ENCODE peak calls at places on chromosome X, in seven cellular contexts. V is HFFc6, O is cardiac fibroblast, R is mucosa of descending colon, J is dorsolateral prefrontal cortex, S is neural crest cell, T is cardiac muscle cell. M is an unnamed sample.

GRCh38 chrX:106263817-106264216 is 95.7 kb downstream of the PWWP3B start:
- DNase-seq in R (no peak), O (peak), V (no peak), S (no peak), J (no peak), T (no peak), M (no peak)

GRCh38 chrX:49176421-49177326 is 5.0 kb downstream of the PLP2 start:
- DNase-seq in S (no peak), R (peak), T (no peak), O (no peak), J (no peak), V (no peak), M (no peak)

GRCh38 chrX:131752493-131753198 is 208.8 kb downstream of the OR13H1 start:
- DNase-seq in S (no peak), R (peak), V (no peak), J (peak), T (no peak), O (no peak), M (peak)

GRCh38 chrX:72309297-72310071 is 3.8 kb upstream of the CITED1 start:
- DNase-seq in V (no peak), T (no peak), O (no peak), R (no peak), J (no peak), S (no peak), M (no peak)

GRCh38 chrX:7987160-7987992 is 60.2 kb upstream of the PNPLA4 start:
- DNase-seq in R (no peak), V (peak), J (no peak), T (no peak), S (no peak), O (no peak), M (no peak)

GRCh38 chrX:51975811-51976210 is 82.4 kb downstream of the MAGED1 start:
- DNase-seq in V (no peak), O (no peak), S (no peak), J (no peak), R (no peak), T (no peak), M (no peak)

GRCh38 chrX:16076834-16077233 is 46.5 kb upstream of the GRPR start:
- DNase-seq in R (no peak), J (no peak), T (no peak), V (no peak), O (peak), S (no peak), M (no peak)

GRCh38 chrX:107675823-107676555 is 47.7 kb downstream of the PRPS1 start:
- DNase-seq in V (no peak), J (no peak), O (peak), S (no peak), T (no peak), R (no peak), M (no peak)

GRCh38 chrX:151227637-151228036 is 51.3 kb downstream of the GPR50 start:
- DNase-seq in R (no peak), V (no peak), J (no peak), S (no peak), T (no peak), O (no peak), M (no peak)

GRCh38 chrX:16828126-16828908 is 41.8 kb downstream of the RBBP7 start:
- DNase-seq in V (peak), S (no peak), J (no peak), O (peak), R (no peak), T (no peak), M (no peak)

GRCh38 chrX:110213183-110213582 is 104.7 kb downstream of the AMMECR1 start:
- DNase-seq in O (no peak), S (no peak), T (no peak), V (no peak), J (no peak), R (no peak), M (no peak)

GRCh38 chrX:29560065-29560464 is 655.3 kb upstream of the MAGEB2 start:
- DNase-seq in R (no peak), J (no peak), T (no peak), S (no peak), V (no peak), O (no peak), M (no peak)

GRCh38 chrX:118495061-118495921 is at the start of gene DOCK11:
- DNase-seq in V (peak), O (peak), J (peak), T (peak), R (peak), S (peak), M (peak)

GRCh38 chrX:1265061-1265460 is 3.6 kb upstream of the CSF2RA start:
- DNase-seq in V (no peak), O (no peak), J (no peak), S (no peak), R (peak), T (no peak), M (no peak)

GRCh38 chrX:70044541-70045245 is 5.0 kb downstream of the AWAT2 start:
- DNase-seq in V (peak), S (no peak), R (no peak), T (no peak), O (peak), J (no peak), M (no peak)

GRCh38 chrX:120251471-120252011 is 929 bp downstream of the ZBTB33 start:
- DNase-seq in J (no peak), O (peak), T (peak), R (no peak), V (peak), S (peak), M (peak)

GRCh38 chrX:106168107-106168506 is at the start of gene PWWP3B:
- DNase-seq in S (peak), V (no peak), J (no peak), R (no peak), O (peak), T (peak), M (peak)

GRCh38 chrX:15493118-15494082 is at the start of gene PIR:
- DNase-seq in V (peak), T (peak), R (peak), S (peak), J (peak), O (peak), M (peak)

GRCh38 chrX:68936608-68937007 is 107.8 kb downstream of the EFNB1 start:
- DNase-seq in J (no peak), O (peak), R (no peak), V (peak), T (no peak), S (no peak), M (no peak)

GRCh38 chrX:119266364-119266995 is 30.4 kb downstream of the PGRMC1 start:
- DNase-seq in O (peak), T (peak), V (peak), S (peak), R (no peak), J (no peak), M (no peak)

GRCh38 chrX:68822641-68823410 is 6.0 kb upstream of the EFNB1 start:
- DNase-seq in S (peak), O (peak), T (peak), J (no peak), R (peak), V (peak), M (no peak)

GRCh38 chrX:46551494-46552128 is 6.4 kb upstream of the ZNF674 start:
- DNase-seq in V (peak), R (no peak), T (no peak), O (peak), J (no peak), S (no peak), M (no peak)

GRCh38 chrX:44580466-44580865 is 37.8 kb upstream of the FUNDC1 start:
- DNase-seq in T (no peak), S (no peak), O (peak), J (no peak), R (no peak), V (peak), M (no peak)

GRCh38 chrX:56812515-56813105 is 83.6 kb downstream of the NBDY start:
- DNase-seq in O (peak), T (no peak), J (no peak), R (no peak), V (no peak), S (no peak), M (no peak)

GRCh38 chrX:44785652-44786051 is 58.2 kb upstream of the DUSP21 start:
- DNase-seq in V (peak), T (no peak), O (peak), J (no peak), S (no peak), R (no peak), M (no peak)

GRCh38 chrX:65706041-65706828 is 38.8 kb downstream of the MSN start:
- DNase-seq in V (peak), J (no peak), S (no peak), R (no peak), T (peak), O (peak), M (no peak)

GRCh38 chrX:104370089-104370488 is 115.4 kb upstream of the ESX1 start:
- DNase-seq in T (peak), O (no peak), S (no peak), J (no peak), V (no peak), R (no peak), M (no peak)

GRCh38 chrX:117744958-117745357 is 371.7 kb downstream of the KLHL13 start:
- DNase-seq in R (no peak), T (no peak), O (no peak), S (no peak), J (no peak), V (no peak), M (no peak)

GRCh38 chrX:43817454-43817853 is 64.8 kb downstream of the MAOB start:
- DNase-seq in O (no peak), S (no peak), R (no peak), V (no peak), T (no peak), J (no peak), M (no peak)

DNA sequence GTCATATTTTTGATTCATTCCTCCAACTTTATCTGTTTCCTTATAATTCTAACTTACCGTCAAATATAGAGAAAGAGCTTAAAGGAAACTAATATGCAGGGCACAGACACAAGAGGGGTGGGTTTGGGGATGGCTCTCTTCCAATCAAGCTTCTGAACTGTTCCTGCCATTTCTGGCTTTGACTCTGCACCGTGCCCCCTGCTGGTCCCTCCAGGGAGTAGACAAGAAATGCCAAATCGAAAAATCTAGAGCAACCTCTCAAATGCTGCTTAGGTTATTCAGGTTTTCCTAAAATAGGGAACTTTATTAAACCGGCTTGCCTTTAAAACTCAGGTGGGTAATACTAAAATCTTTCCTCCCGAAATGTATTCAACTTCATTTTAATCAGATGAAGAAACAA is 39.8 kb upstream of the VCX3A start:
- DNase-seq in R (no peak), O (no peak), V (no peak), S (no peak), J (no peak), T (peak), M (no peak)
- TF ChIP-seq CTCF in R (no peak), O (no peak), V (no peak), S (peak), J (no peak), T (no peak), M (no peak)

GRCh38 chrX:11111947-11112346 is 815 bp downstream of the HCCS start:
- DNase-seq in R (no peak), S (no peak), O (no peak), T (no peak), J (no peak), V (no peak), M (no peak)

GRCh38 chrX:11113731-11114130 is 2.6 kb downstream of the HCCS start:
- DNase-seq in R (no peak), S (no peak), O (no peak), J (no peak), V (peak), T (no peak), M (no peak)

GRCh38 chrX:11108253-11108941 is 2.7 kb upstream of the HCCS start:
- DNase-seq in J (no peak), V (no peak), O (no peak), R (no peak), S (no peak), T (no peak), M (no peak)

GRCh38 chrX:11109968-11110367 is 1.2 kb upstream of the HCCS start:
- DNase-seq in J (no peak), T (no peak), V (no peak), R (no peak), O (no peak), S (no peak), M (no peak)

GRCh38 chrX:11111038-11111851 is at the start of gene HCCS:
- DNase-seq in R (peak), T (peak), J (peak), S (peak), O (peak), V (peak), M (peak)
- TF ChIP-seq CTCF in R (no peak), T (no peak), J (no peak), S (no peak), O (no peak), V (peak), M (no peak)

DNA sequence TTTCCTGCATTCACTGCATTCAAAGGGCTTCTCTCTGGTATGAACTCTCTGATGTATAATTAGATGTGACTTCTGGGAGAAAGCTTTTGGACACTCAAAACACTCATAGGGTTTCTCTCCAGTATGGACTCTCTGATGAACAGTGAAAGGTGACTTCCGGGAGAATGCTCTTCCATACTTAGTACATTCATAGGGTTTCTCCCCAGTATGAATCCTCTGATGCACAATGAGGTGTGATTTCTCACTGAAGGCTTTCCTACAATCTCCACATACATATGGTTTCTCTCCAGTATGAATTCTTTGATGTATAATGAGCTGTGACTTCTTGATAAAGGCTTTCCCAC is 12.2 kb downstream of the ZNF630 start:
- DNase-seq in R (no peak), J (no peak), T (no peak), O (no peak), V (no peak), S (no peak), M (no peak)
- TF ChIP-seq CTCF in R (no peak), J (no peak), T (no peak), O (no peak), V (no peak), S (no peak), M (no peak)

DNA sequence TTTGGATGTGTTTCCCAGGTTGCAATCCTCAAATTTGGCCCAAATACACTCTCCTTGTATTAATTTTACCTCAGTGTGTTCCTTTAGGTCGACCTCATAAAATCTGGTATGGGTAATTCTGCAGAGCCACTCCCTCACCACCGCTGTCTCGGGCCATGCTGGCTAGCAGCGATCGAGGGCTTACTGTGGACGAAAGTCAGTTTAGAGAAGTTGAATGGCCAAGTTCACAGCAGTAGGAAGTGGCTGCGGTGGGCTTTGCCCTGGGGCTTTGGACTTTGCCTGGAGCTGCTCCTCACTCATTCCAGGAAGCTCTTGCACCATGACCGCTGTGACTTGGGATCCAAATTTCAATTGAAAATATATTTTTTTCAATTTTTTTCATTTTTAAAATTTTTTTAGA is 19.6 kb downstream of the TMEM187 start:
- DNase-seq in S (no peak), V (no peak), O (no peak), T (no peak), R (no peak), J (no peak), M (no peak)
- TF ChIP-seq CTCF in S (no peak), V (no peak), O (no peak), T (no peak), R (no peak), J (no peak), M (no peak)

DNA sequence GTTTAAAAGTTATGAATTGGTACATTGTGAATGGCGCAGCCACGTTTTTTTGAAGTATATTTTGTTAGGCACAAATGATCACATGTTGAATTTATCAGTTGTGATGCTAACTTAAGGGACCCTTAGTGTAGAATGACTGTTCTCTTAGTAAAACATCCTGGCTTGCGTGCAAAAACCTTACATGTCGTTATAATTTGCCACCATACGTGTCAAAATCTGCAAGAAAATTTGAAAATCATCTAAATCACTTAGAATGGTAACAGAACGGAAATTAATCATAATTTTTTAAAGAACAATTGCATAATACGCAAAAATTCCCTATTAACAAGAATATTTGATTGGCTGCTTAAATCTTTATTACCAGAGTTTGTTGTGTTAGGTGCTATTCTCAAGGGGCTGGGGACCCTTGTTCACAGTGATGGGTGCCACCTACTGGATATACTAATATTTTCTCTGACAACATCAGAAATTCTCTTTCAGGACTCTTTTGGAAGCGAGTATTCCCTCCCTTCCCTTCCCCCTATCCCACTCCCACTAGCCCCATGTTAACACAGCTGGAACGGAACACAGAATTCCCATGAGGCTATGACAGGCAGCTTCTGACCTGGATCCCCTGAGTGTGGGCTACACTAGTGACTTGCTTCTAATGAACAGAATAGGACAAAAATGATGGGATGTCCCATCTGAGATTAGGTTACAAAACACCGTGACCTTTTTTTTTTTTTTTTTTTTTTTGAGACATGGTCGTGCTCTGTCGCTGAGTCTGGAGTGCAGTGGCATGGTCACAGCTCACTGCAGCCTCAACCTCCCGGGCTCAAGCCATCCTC is 71.8 kb downstream of the SUPT20HL2 start:
- DNase-seq in R (no peak), T (peak), O (peak), J (no peak), V (no peak), S (no peak), M (no peak)
- TF ChIP-seq CTCF in R (no peak), T (peak), O (peak), J (peak), V (peak), S (peak), M (peak)

DNA sequence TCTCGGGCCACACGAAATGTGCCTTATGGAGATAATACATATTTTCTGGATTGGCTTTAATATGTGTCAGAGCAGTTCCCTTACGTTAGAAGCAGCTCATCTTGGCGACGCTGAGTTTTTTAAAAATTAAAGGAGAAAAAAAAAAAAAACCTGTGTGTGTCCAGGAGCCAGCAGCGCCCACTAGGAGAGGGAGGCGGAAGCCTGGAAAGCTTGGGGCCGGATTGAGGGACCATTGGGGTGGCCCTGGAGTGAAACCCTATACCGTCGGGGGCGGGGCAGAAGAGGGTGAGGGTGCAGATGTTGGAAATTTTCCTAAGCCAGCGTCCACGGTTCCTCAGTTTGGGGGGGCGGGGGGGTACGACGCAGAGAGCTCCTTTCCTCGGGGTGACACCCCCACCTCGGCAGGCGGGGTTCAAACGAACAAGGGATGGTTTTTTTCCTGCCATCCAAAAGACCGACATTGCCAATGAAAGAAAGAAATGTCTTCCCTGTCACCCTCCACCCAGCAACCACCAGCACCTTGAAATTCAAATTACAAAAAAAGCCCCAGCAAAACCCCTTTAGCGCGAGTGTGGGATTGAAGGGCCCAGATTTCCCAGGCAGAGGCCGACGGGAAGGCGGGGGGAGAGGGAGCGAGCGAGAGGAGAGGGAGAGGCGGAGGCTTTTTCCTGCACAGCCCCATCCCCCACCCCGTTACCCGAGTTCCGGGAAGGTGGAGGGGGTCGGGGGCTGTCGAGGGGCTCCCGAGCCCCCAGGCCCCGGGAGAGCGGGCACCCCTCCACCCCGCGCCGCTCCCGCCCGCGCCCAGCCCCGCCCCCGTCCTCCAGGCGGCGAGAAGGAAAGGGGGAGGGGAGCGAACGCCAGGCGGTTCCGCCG is 868 bp downstream of the SMARCA1 start:
- DNase-seq in R (no peak), J (no peak), O (peak), V (peak), T (peak), S (peak), M (peak)
- TF ChIP-seq CTCF in R (no peak), J (no peak), O (peak), V (peak), T (peak), S (peak), M (no peak)

DNA sequence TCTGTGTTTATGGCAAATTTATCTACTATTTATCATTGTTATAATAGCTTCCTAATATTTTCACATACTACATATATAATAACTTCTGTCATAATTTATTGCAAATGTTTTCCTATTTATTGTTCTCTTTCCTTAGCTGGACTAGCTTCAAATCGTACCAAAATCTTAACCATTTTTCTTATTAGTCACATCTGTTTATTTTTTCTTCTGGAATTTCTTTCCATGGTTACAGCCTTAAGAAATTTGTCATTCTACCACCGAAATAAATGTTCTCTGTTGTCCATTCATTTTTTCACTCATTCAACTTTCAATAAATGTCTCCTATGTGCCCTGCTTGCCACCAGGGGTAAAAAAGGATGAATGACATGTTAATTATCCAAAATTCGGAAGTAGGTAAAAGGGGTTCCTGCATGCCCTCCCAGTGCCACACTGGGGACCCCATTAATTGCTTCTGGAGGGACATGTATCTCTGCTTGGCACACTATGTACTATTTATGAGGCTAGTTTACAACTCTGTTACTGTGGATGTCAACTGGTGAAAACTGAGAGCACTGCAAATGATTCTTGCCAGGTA is 182.1 kb downstream of the SH3KBP1 start:
- DNase-seq in V (peak), T (no peak), O (peak), S (no peak), R (no peak), J (no peak), M (no peak)
- TF ChIP-seq CTCF in V (peak), T (no peak), O (no peak), S (no peak), R (no peak), J (no peak), M (no peak)